ENCODE peak calls at places on chromosomes 5 and 9, in nine cellular contexts. One of them, this sample, is unnamed.

GRCh38 chr5:151134228-151134627 is 23.4 kb downstream of the ANXA6 start:
- DNase-seq in lower leg skin: no peak
- DNase-seq in stomach: peak; percentile 35
- DNase-seq in pancreas: peak; percentile 38
- DNase-seq in fibroblast of mammary gland: no peak
- DNase-seq in thoracic aorta: no peak
- DNase-seq in BJ: no peak
- DNase-seq in coronary artery: no peak
- DNase-seq in IMR-90: no peak
- DNase-seq in this sample: no peak

GRCh38 chr9:129102791-129103594 is 7.6 kb downstream of the CRAT start:
- DNase-seq in lower leg skin: peak; percentile 89
- DNase-seq in stomach: peak; percentile 63
- DNase-seq in pancreas: peak; percentile 76
- DNase-seq in coronary artery: no peak
- DNase-seq in BJ: no peak
- DNase-seq in thoracic aorta: no peak
- DNase-seq in fibroblast of mammary gland: peak; percentile 47
- DNase-seq in IMR-90: peak; percentile 35
- DNase-seq in this sample: peak; percentile 34

GRCh38 chr5:14806452-14806851 is 65.1 kb downstream of the ANKH start:
- DNase-seq in BJ: peak; percentile 97
- DNase-seq in thoracic aorta: no peak
- DNase-seq in coronary artery: no peak
- DNase-seq in pancreas: no peak
- DNase-seq in lower leg skin: peak; percentile 86
- DNase-seq in fibroblast of mammary gland: peak; percentile 98
- DNase-seq in stomach: no peak
- DNase-seq in IMR-90: peak; percentile 89
- DNase-seq in this sample: peak; percentile 95

GRCh38 chr9:109022909-109023308 is 9.6 kb upstream of the CTNNAL1 start:
- DNase-seq in thoracic aorta: no peak
- DNase-seq in pancreas: no peak
- DNase-seq in stomach: no peak
- DNase-seq in fibroblast of mammary gland: no peak
- DNase-seq in BJ: no peak
- DNase-seq in IMR-90: no peak
- DNase-seq in lower leg skin: no peak
- DNase-seq in coronary artery: no peak
- DNase-seq in this sample: no peak

GRCh38 chr5:35859101-35859661 is 2.5 kb downstream of the IL7R start:
- DNase-seq in coronary artery: no peak
- DNase-seq in lower leg skin: no peak
- DNase-seq in fibroblast of mammary gland: no peak
- DNase-seq in stomach: no peak
- DNase-seq in pancreas: no peak
- DNase-seq in BJ: no peak
- DNase-seq in thoracic aorta: no peak
- DNase-seq in IMR-90: peak; percentile 28
- DNase-seq in this sample: peak; percentile 44

GRCh38 chr5:143338658-143339366 is 64.7 kb downstream of the NR3C1 start:
- DNase-seq in IMR-90: peak; percentile 82
- DNase-seq in stomach: no peak
- DNase-seq in thoracic aorta: no peak
- DNase-seq in coronary artery: no peak
- DNase-seq in BJ: no peak
- DNase-seq in fibroblast of mammary gland: peak; percentile 82
- DNase-seq in pancreas: no peak
- DNase-seq in lower leg skin: no peak
- DNase-seq in this sample: no peak

GRCh38 chr9:75027187-75028107 is 646 bp downstream of the CARNMT1 start:
- DNase-seq in coronary artery: peak; percentile 81
- DNase-seq in lower leg skin: peak; percentile 91
- DNase-seq in stomach: peak; percentile 68
- DNase-seq in fibroblast of mammary gland: peak; percentile 48
- DNase-seq in IMR-90: peak; percentile 45
- DNase-seq in pancreas: peak; percentile 70
- DNase-seq in BJ: no peak
- DNase-seq in thoracic aorta: peak; percentile 22
- DNase-seq in this sample: peak; percentile 46

GRCh38 chr9:35661756-35662350 is 3.1 kb downstream of the ARHGEF39 start:
- DNase-seq in BJ: no peak
- DNase-seq in lower leg skin: no peak
- DNase-seq in stomach: no peak
- DNase-seq in IMR-90: no peak
- DNase-seq in thoracic aorta: no peak
- DNase-seq in coronary artery: no peak
- DNase-seq in fibroblast of mammary gland: no peak
- DNase-seq in pancreas: no peak
- DNase-seq in this sample: no peak

GRCh38 chr9:34457266-34458012 is 931 bp downstream of the FAM219A start:
- DNase-seq in fibroblast of mammary gland: peak; percentile 73
- DNase-seq in stomach: peak; percentile 66
- DNase-seq in pancreas: peak; percentile 72
- DNase-seq in thoracic aorta: peak; percentile 21
- DNase-seq in coronary artery: peak; percentile 87
- DNase-seq in lower leg skin: peak; percentile 92
- DNase-seq in IMR-90: peak; percentile 77
- DNase-seq in BJ: peak; percentile 28
- DNase-seq in this sample: peak; percentile 71

GRCh38 chr9:34458013-34458966 is at the start of the genes DNAI1 and FAM219A:
- DNase-seq in thoracic aorta: peak; percentile 92
- DNase-seq in BJ: peak; percentile 86
- DNase-seq in pancreas: peak; percentile 99
- DNase-seq in stomach: peak; percentile 99
- DNase-seq in IMR-90: peak; percentile 98
- DNase-seq in lower leg skin: peak; percentile 100
- DNase-seq in coronary artery: peak; percentile 99
- DNase-seq in fibroblast of mammary gland: peak; percentile 97
- DNase-seq in this sample: peak; percentile 99

GRCh38 chr9:34459356-34459755 is 751 bp downstream of the DNAI1 start:
- DNase-seq in BJ: no peak
- DNase-seq in IMR-90: no peak
- DNase-seq in fibroblast of mammary gland: no peak
- DNase-seq in thoracic aorta: no peak
- DNase-seq in pancreas: no peak
- DNase-seq in lower leg skin: peak; percentile 67
- DNase-seq in coronary artery: no peak
- DNase-seq in stomach: no peak
- DNase-seq in this sample: no peak

GRCh38 chr9:34459941-34460340 is 1.3 kb downstream of the DNAI1 start:
- DNase-seq in BJ: no peak
- DNase-seq in lower leg skin: no peak
- DNase-seq in stomach: no peak
- DNase-seq in fibroblast of mammary gland: peak; percentile 48
- DNase-seq in coronary artery: no peak
- DNase-seq in thoracic aorta: no peak
- DNase-seq in IMR-90: peak; percentile 57
- DNase-seq in pancreas: no peak
- DNase-seq in this sample: no peak

GRCh38 chr9:34458967-34459355 is 356 bp downstream of the DNAI1 start:
- DNase-seq in pancreas: no peak
- DNase-seq in stomach: no peak
- DNase-seq in IMR-90: no peak
- DNase-seq in thoracic aorta: no peak
- DNase-seq in BJ: no peak
- DNase-seq in coronary artery: no peak
- DNase-seq in lower leg skin: no peak
- DNase-seq in fibroblast of mammary gland: no peak
- DNase-seq in this sample: no peak
- H3K4me3 ChIP-seq in pancreas: peak overlapping the region; percentile 74
- H3K4me3 ChIP-seq in stomach: peak overlapping the region; percentile 89
- H3K4me3 ChIP-seq in IMR-90: peak overlapping the region; percentile 29
- H3K4me3 ChIP-seq in thoracic aorta: peak overlapping the region; percentile 81
- H3K4me3 ChIP-seq in BJ: peak overlapping the region; percentile 26
- H3K4me3 ChIP-seq in coronary artery: peak overlapping the region; percentile 90
- H3K4me3 ChIP-seq in lower leg skin: no peak overlapping the region
- H3K4me3 ChIP-seq in fibroblast of mammary gland: peak overlapping the region; percentile 44
- H3K4me3 ChIP-seq in this sample: peak overlapping the region; percentile 27

GRCh38 chr5:87260604-87261200 is 7.0 kb upstream of the RASA1 start:
- DNase-seq in BJ: no peak
- DNase-seq in stomach: no peak
- DNase-seq in lower leg skin: no peak
- DNase-seq in coronary artery: no peak
- DNase-seq in IMR-90: no peak
- DNase-seq in pancreas: no peak
- DNase-seq in fibroblast of mammary gland: no peak
- DNase-seq in thoracic aorta: no peak
- DNase-seq in this sample: no peak
- TF ChIP-seq CTCF in BJ: no peak
- TF ChIP-seq CTCF in stomach: no peak
- TF ChIP-seq CTCF in lower leg skin: no peak
- TF ChIP-seq CTCF in coronary artery: no peak
- TF ChIP-seq CTCF in IMR-90: no peak
- TF ChIP-seq CTCF in pancreas: no peak
- TF ChIP-seq CTCF in fibroblast of mammary gland: no peak
- TF ChIP-seq CTCF in thoracic aorta: no peak
- TF ChIP-seq CTCF in this sample: no peak

GRCh38 chr9:101029300-101030021 is 934 bp downstream of the PLPPR1 start:
- DNase-seq in pancreas: no peak
- DNase-seq in thoracic aorta: no peak
- DNase-seq in BJ: no peak
- DNase-seq in lower leg skin: no peak
- DNase-seq in IMR-90: no peak
- DNase-seq in fibroblast of mammary gland: no peak
- DNase-seq in coronary artery: no peak
- DNase-seq in stomach: no peak
- DNase-seq in this sample: no peak
- H3K4me3 ChIP-seq in pancreas: peak overlapping the region; percentile 64
- H3K4me3 ChIP-seq in thoracic aorta: no peak overlapping the region
- H3K4me3 ChIP-seq in BJ: no peak overlapping the region
- H3K4me3 ChIP-seq in lower leg skin: no peak overlapping the region
- H3K4me3 ChIP-seq in IMR-90: no peak overlapping the region
- H3K4me3 ChIP-seq in fibroblast of mammary gland: no peak overlapping the region
- H3K4me3 ChIP-seq in coronary artery: peak overlapping the region; percentile 68
- H3K4me3 ChIP-seq in stomach: peak overlapping the region; percentile 63
- H3K4me3 ChIP-seq in this sample: peak overlapping the region; percentile 46

GRCh38 chr9:133342083-133342406 is 5.9 kb downstream of the MED22 start:
- DNase-seq in BJ: no peak
- DNase-seq in lower leg skin: no peak
- DNase-seq in fibroblast of mammary gland: no peak
- DNase-seq in thoracic aorta: no peak
- DNase-seq in pancreas: no peak
- DNase-seq in IMR-90: no peak
- DNase-seq in coronary artery: no peak
- DNase-seq in stomach: no peak
- DNase-seq in this sample: no peak
- TF ChIP-seq CTCF in BJ: peak; percentile 16
- TF ChIP-seq CTCF in lower leg skin: no peak
- TF ChIP-seq CTCF in fibroblast of mammary gland: no peak
- TF ChIP-seq CTCF in thoracic aorta: no peak
- TF ChIP-seq CTCF in pancreas: no peak
- TF ChIP-seq CTCF in IMR-90: peak; percentile 15
- TF ChIP-seq CTCF in coronary artery: no peak
- TF ChIP-seq CTCF in stomach: no peak
- TF ChIP-seq CTCF in this sample: peak; percentile 28

GRCh38 chr5:180592176-180592575 is 877 bp upstream of the SCGB3A1 start:
- DNase-seq in lower leg skin: peak; percentile 78
- DNase-seq in BJ: no peak
- DNase-seq in coronary artery: no peak
- DNase-seq in stomach: no peak
- DNase-seq in IMR-90: no peak
- DNase-seq in pancreas: no peak
- DNase-seq in thoracic aorta: no peak
- DNase-seq in fibroblast of mammary gland: no peak
- DNase-seq in this sample: no peak

GRCh38 chr5:180590543-180591248 is 603 bp downstream of the SCGB3A1 start:
- DNase-seq in lower leg skin: peak; percentile 82
- DNase-seq in IMR-90: no peak
- DNase-seq in stomach: no peak
- DNase-seq in BJ: no peak
- DNase-seq in fibroblast of mammary gland: no peak
- DNase-seq in coronary artery: no peak
- DNase-seq in pancreas: no peak
- DNase-seq in thoracic aorta: no peak
- DNase-seq in this sample: no peak

GRCh38 chr5:180586870-180587269 is 4.4 kb downstream of the SCGB3A1 start:
- DNase-seq in coronary artery: no peak
- DNase-seq in thoracic aorta: no peak
- DNase-seq in pancreas: no peak
- DNase-seq in fibroblast of mammary gland: no peak
- DNase-seq in lower leg skin: no peak
- DNase-seq in IMR-90: no peak
- DNase-seq in BJ: no peak
- DNase-seq in stomach: no peak
- DNase-seq in this sample: no peak

GRCh38 chr5:180591249-180591887 is at the start of gene SCGB3A1:
- DNase-seq in IMR-90: no peak
- DNase-seq in stomach: no peak
- DNase-seq in fibroblast of mammary gland: no peak
- DNase-seq in thoracic aorta: no peak
- DNase-seq in coronary artery: no peak
- DNase-seq in pancreas: no peak
- DNase-seq in BJ: no peak
- DNase-seq in lower leg skin: no peak
- DNase-seq in this sample: no peak

GRCh38 chr5:180589771-180590542 is 1.3 kb downstream of the SCGB3A1 start:
- DNase-seq in IMR-90: no peak
- DNase-seq in pancreas: no peak
- DNase-seq in fibroblast of mammary gland: no peak
- DNase-seq in coronary artery: no peak
- DNase-seq in lower leg skin: no peak
- DNase-seq in thoracic aorta: no peak
- DNase-seq in BJ: no peak
- DNase-seq in stomach: no peak
- DNase-seq in this sample: no peak
- H3K4me3 ChIP-seq in IMR-90: no peak overlapping the region
- H3K4me3 ChIP-seq in pancreas: peak overlapping the region; percentile 43
- H3K4me3 ChIP-seq in fibroblast of mammary gland: no peak overlapping the region
- H3K4me3 ChIP-seq in coronary artery: peak overlapping the region; percentile 50
- H3K4me3 ChIP-seq in lower leg skin: no peak overlapping the region
- H3K4me3 ChIP-seq in thoracic aorta: no peak overlapping the region
- H3K4me3 ChIP-seq in BJ: no peak overlapping the region
- H3K4me3 ChIP-seq in stomach: peak overlapping the region; percentile 45
- H3K4me3 ChIP-seq in this sample: no peak overlapping the region

DNA sequence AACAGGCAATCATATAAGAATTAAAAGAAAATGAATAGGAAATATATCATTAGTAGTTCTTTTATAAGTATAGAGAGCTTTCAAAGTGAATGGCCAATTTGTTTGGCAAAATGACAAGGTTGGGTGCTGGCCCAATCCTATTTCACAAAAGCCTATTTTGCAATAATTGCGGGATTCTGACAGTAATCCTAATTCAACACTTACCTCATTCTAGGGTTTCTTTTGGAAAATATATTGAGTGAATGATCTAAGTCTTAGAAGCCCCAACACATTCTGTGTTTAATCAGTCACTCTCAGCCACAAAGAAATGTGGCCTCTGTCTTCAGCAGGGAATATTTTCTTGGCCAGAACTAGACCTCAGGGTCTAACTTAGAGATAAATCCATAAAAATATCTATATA is 835.9 kb upstream of the ZNF608 start:
- DNase-seq in coronary artery: no peak
- DNase-seq in fibroblast of mammary gland: peak; percentile 89
- DNase-seq in BJ: no peak
- DNase-seq in IMR-90: no peak
- DNase-seq in lower leg skin: no peak
- DNase-seq in thoracic aorta: no peak
- DNase-seq in stomach: no peak
- DNase-seq in pancreas: no peak
- DNase-seq in this sample: no peak
- TF ChIP-seq CTCF in coronary artery: no peak
- TF ChIP-seq CTCF in fibroblast of mammary gland: no peak
- TF ChIP-seq CTCF in BJ: no peak
- TF ChIP-seq CTCF in IMR-90: no peak
- TF ChIP-seq CTCF in lower leg skin: no peak
- TF ChIP-seq CTCF in thoracic aorta: no peak
- TF ChIP-seq CTCF in stomach: no peak
- TF ChIP-seq CTCF in pancreas: no peak
- TF ChIP-seq CTCF in this sample: no peak

GRCh38 chr5:147474140-147474539 is 35.7 kb downstream of the DPYSL3 start:
- DNase-seq in stomach: no peak
- DNase-seq in BJ: no peak
- DNase-seq in thoracic aorta: no peak
- DNase-seq in coronary artery: no peak
- DNase-seq in pancreas: no peak
- DNase-seq in IMR-90: no peak
- DNase-seq in fibroblast of mammary gland: no peak
- DNase-seq in lower leg skin: no peak
- DNase-seq in this sample: no peak
- H3K4me3 ChIP-seq in stomach: no peak overlapping the region
- H3K4me3 ChIP-seq in BJ: no peak overlapping the region
- H3K4me3 ChIP-seq in thoracic aorta: no peak overlapping the region
- H3K4me3 ChIP-seq in coronary artery: no peak overlapping the region
- H3K4me3 ChIP-seq in pancreas: no peak overlapping the region
- H3K4me3 ChIP-seq in IMR-90: no peak overlapping the region
- H3K4me3 ChIP-seq in fibroblast of mammary gland: no peak overlapping the region
- H3K4me3 ChIP-seq in lower leg skin: no peak overlapping the region
- H3K4me3 ChIP-seq in this sample: no peak overlapping the region